ENCODE peak calls at places on chromosomes 4 and X, in five cellular contexts. G is NCI-H1092; U is H9; X is GM10248; A is activated CD4-positive, alpha-beta T cell treated with anti-CD3 and anti-CD28 coated beads, Interleukin-2, amount 50 U/mL, for 4 hours. F is an unnamed sample.

GRCh38 chrX:133859860-133860259 is 125.5 kb downstream of the GPC3 start:
- DNase-seq in G (peak; percentile 25), U (no peak), X (no peak), A (no peak), F (no peak)

GRCh38 chrX:154046262-154046771 is 26.6 kb upstream of the IRAK1 start:
- DNase-seq in G (no peak), U (no peak), X (no peak), A (no peak), F (no peak)

GRCh38 chrX:20511792-20512191 is 245.1 kb upstream of the RPS6KA3 start:
- DNase-seq in G (no peak), U (no peak), X (no peak), A (no peak), F (no peak)

GRCh38 chr4:78951862-78952472 is 12.7 kb upstream of the PAQR3 start:
- DNase-seq in G (peak; percentile 20), U (no peak), X (peak; percentile 30), A (peak; percentile 13), F (no peak)

GRCh38 chrX:15437724-15438123 is 53.5 kb upstream of the VEGFD start:
- DNase-seq in G (no peak), U (no peak), X (no peak), A (no peak), F (no peak)

GRCh38 chr4:137124278-137124932 is 407.9 kb downstream of the PCDH18 start:
- DNase-seq in G (peak; percentile 13), U (no peak), X (peak; percentile 8), A (no peak), F (no peak)

GRCh38 chrX:110108381-110108796 is 105.5 kb downstream of the TMEM164 start:
- DNase-seq in G (no peak), U (no peak), X (no peak), A (no peak), F (peak; percentile 45)

GRCh38 chr4:86181585-86181984 is 178.3 kb downstream of the MAPK10 start:
- DNase-seq in G (no peak), U (no peak), X (no peak), A (no peak), F (no peak)

GRCh38 chrX:71315917-71316316 is 14.4 kb downstream of the ITGB1BP2 start:
- DNase-seq in G (no peak), U (no peak), X (no peak), A (no peak), F (no peak)

GRCh38 chr4:78945638-78946179 is 6.5 kb upstream of the PAQR3 start:
- DNase-seq in G (no peak), U (no peak), X (no peak), A (no peak), F (no peak)

GRCh38 chrX:38347136-38347535 is 5.3 kb upstream of the OTC start:
- DNase-seq in G (no peak), U (no peak), X (no peak), A (no peak), F (no peak)

GRCh38 chr4:143482753-143483362 is 30.6 kb upstream of the SMARCA5 start:
- DNase-seq in G (peak; percentile 2), U (no peak), X (peak; percentile 31), A (no peak), F (no peak)

GRCh38 chr4:172596206-172596605 is 572.4 kb upstream of the GALNT7 start:
- DNase-seq in G (no peak), U (peak; percentile 39), X (no peak), A (no peak), F (no peak)

GRCh38 chr4:84887824-84888223 is 78.7 kb downstream of the WDFY3 start:
- DNase-seq in G (no peak), U (no peak), X (no peak), A (no peak), F (no peak)

GRCh38 chrX:7927259-7928167 is at the start of gene PNPLA4:
- DNase-seq in G (no peak), U (peak; percentile 85), X (peak; percentile 87), A (peak; percentile 76), F (peak; percentile 91)

GRCh38 chr4:7138223-7139166 is 53.8 kb upstream of the SORCS2 start:
- DNase-seq in G (no peak), U (no peak), X (no peak), A (no peak), F (no peak)

GRCh38 chrX:45850197-45850774 is 649.6 kb upstream of the DIPK2B start:
- DNase-seq in G (no peak), U (peak; percentile 26), X (peak; percentile 8), A (peak; percentile 22), F (no peak)

GRCh38 chrX:111483140-111483539 is 28.3 kb upstream of the SERTM2 start:
- DNase-seq in G (no peak), U (no peak), X (no peak), A (no peak), F (no peak)

GRCh38 chr4:175946472-175947116 is 119.0 kb upstream of the WDR17 start:
- DNase-seq in G (no peak), U (no peak), X (no peak), A (no peak), F (no peak)

GRCh38 chr4:173420324-173420752 is 21.4 kb upstream of the SCRG1 start:
- DNase-seq in G (peak; percentile 4), U (no peak), X (peak; percentile 24), A (no peak), F (no peak)

GRCh38 chrX:11341274-11342256 is 48.4 kb downstream of the AMELX start:
- DNase-seq in G (no peak), U (no peak), X (peak; percentile 19), A (peak; percentile 0), F (peak; percentile 56)

GRCh38 chr4:73831569-73831968 is 4.9 kb upstream of the CXCL6 start:
- DNase-seq in G (no peak), U (no peak), X (no peak), A (no peak), F (no peak)

GRCh38 chrX:15204130-15204751 is 65.6 kb downstream of the ASB9 start:
- DNase-seq in G (peak; percentile 90), U (no peak), X (peak; percentile 28), A (no peak), F (no peak)

GRCh38 chr4:5963611-5964010 is 54.6 kb downstream of the C4orf50 start:
- DNase-seq in G (no peak), U (no peak), X (no peak), A (no peak), F (no peak)

GRCh38 chrX:43805579-43805978 is 76.7 kb downstream of the MAOB start:
- DNase-seq in G (no peak), U (no peak), X (no peak), A (no peak), F (no peak)